ENCODE peak calls at places on chromosomes 2 and 18, in seven cellular contexts. One of them, this sample, is unnamed.

GRCh38 chr2:45554764-45555163 is 56.3 kb downstream of the SRBD1 start:
- DNase-seq in HFF-Myc: peak
- DNase-seq in Daoy: peak
- DNase-seq in amniotic epithelial cell: peak
- DNase-seq in fibroblast of lung: peak
- DNase-seq in H7: no peak
- DNase-seq in CD4-positive, alpha-beta T cell: no peak
- DNase-seq in this sample: no peak

GRCh38 chr2:217314021-217314460 is 454.2 kb upstream of the TNP1 start:
- DNase-seq in CD4-positive, alpha-beta T cell: no peak
- DNase-seq in HFF-Myc: peak
- DNase-seq in amniotic epithelial cell: no peak
- DNase-seq in H7: no peak
- DNase-seq in Daoy: no peak
- DNase-seq in fibroblast of lung: no peak
- DNase-seq in this sample: no peak

GRCh38 chr2:236512902-236513433 is 56.7 kb upstream of the ACKR3 start:
- DNase-seq in Daoy: peak
- DNase-seq in fibroblast of lung: peak
- DNase-seq in HFF-Myc: peak
- DNase-seq in CD4-positive, alpha-beta T cell: peak
- DNase-seq in H7: peak
- DNase-seq in amniotic epithelial cell: peak
- DNase-seq in this sample: peak

GRCh38 chr2:218663901-218664300 is 4.4 kb downstream of the BCS1L start:
- DNase-seq in H7: no peak
- DNase-seq in amniotic epithelial cell: no peak
- DNase-seq in HFF-Myc: no peak
- DNase-seq in fibroblast of lung: no peak
- DNase-seq in Daoy: no peak
- DNase-seq in CD4-positive, alpha-beta T cell: no peak
- DNase-seq in this sample: no peak

GRCh38 chr2:44005831-44006230 is 10.0 kb upstream of the LRPPRC start:
- DNase-seq in fibroblast of lung: peak
- DNase-seq in HFF-Myc: no peak
- DNase-seq in Daoy: peak
- DNase-seq in H7: no peak
- DNase-seq in CD4-positive, alpha-beta T cell: no peak
- DNase-seq in amniotic epithelial cell: peak
- DNase-seq in this sample: peak

GRCh38 chr2:238847841-238848565 is at the start of gene TWIST2:
- DNase-seq in HFF-Myc: peak
- DNase-seq in H7: peak
- DNase-seq in amniotic epithelial cell: peak
- DNase-seq in fibroblast of lung: peak
- DNase-seq in CD4-positive, alpha-beta T cell: no peak
- DNase-seq in Daoy: peak
- DNase-seq in this sample: peak

GRCh38 chr2:217418090-217418489 is 558.2 kb upstream of the TNP1 start:
- DNase-seq in CD4-positive, alpha-beta T cell: no peak
- DNase-seq in HFF-Myc: no peak
- DNase-seq in Daoy: no peak
- DNase-seq in fibroblast of lung: peak
- DNase-seq in amniotic epithelial cell: peak
- DNase-seq in H7: no peak
- DNase-seq in this sample: no peak

GRCh38 chr2:866009-866680 is 84.5 kb upstream of the SNTG2 start:
- DNase-seq in H7: peak
- DNase-seq in Daoy: peak
- DNase-seq in amniotic epithelial cell: no peak
- DNase-seq in HFF-Myc: no peak
- DNase-seq in CD4-positive, alpha-beta T cell: no peak
- DNase-seq in fibroblast of lung: no peak
- DNase-seq in this sample: no peak

GRCh38 chr2:32732912-32733472 is 105.1 kb downstream of the TTC27 start:
- DNase-seq in Daoy: no peak
- DNase-seq in H7: no peak
- DNase-seq in HFF-Myc: no peak
- DNase-seq in CD4-positive, alpha-beta T cell: no peak
- DNase-seq in fibroblast of lung: no peak
- DNase-seq in amniotic epithelial cell: peak
- DNase-seq in this sample: no peak

GRCh38 chr2:212777020-212777491 is 238.5 kb upstream of the ERBB4 start:
- DNase-seq in CD4-positive, alpha-beta T cell: no peak
- DNase-seq in amniotic epithelial cell: peak
- DNase-seq in HFF-Myc: peak
- DNase-seq in H7: peak
- DNase-seq in Daoy: peak
- DNase-seq in fibroblast of lung: peak
- DNase-seq in this sample: peak

GRCh38 chr2:43840961-43841360 is 2.2 kb downstream of the ABCG8 start:
- DNase-seq in fibroblast of lung: no peak
- DNase-seq in H7: peak
- DNase-seq in CD4-positive, alpha-beta T cell: no peak
- DNase-seq in Daoy: no peak
- DNase-seq in amniotic epithelial cell: no peak
- DNase-seq in HFF-Myc: no peak
- DNase-seq in this sample: no peak

GRCh38 chr2:121897335-121897970 is 142.0 kb downstream of the TSN start:
- DNase-seq in H7: peak
- DNase-seq in fibroblast of lung: peak
- DNase-seq in HFF-Myc: no peak
- DNase-seq in Daoy: peak
- DNase-seq in CD4-positive, alpha-beta T cell: no peak
- DNase-seq in amniotic epithelial cell: peak
- DNase-seq in this sample: peak

GRCh38 chr2:219555956-219556355 is 12.1 kb downstream of the TMEM198 start:
- DNase-seq in CD4-positive, alpha-beta T cell: no peak
- DNase-seq in amniotic epithelial cell: no peak
- DNase-seq in HFF-Myc: no peak
- DNase-seq in fibroblast of lung: no peak
- DNase-seq in Daoy: no peak
- DNase-seq in H7: no peak
- DNase-seq in this sample: no peak

GRCh38 chr2:33321236-33321731 is 155.2 kb upstream of the RASGRP3 start:
- DNase-seq in H7: no peak
- DNase-seq in CD4-positive, alpha-beta T cell: no peak
- DNase-seq in HFF-Myc: peak
- DNase-seq in fibroblast of lung: peak
- DNase-seq in Daoy: peak
- DNase-seq in amniotic epithelial cell: peak
- DNase-seq in this sample: peak

GRCh38 chr2:1808921-1809551 is 64.7 kb upstream of the PXDN start:
- DNase-seq in Daoy: no peak
- DNase-seq in H7: no peak
- DNase-seq in HFF-Myc: no peak
- DNase-seq in CD4-positive, alpha-beta T cell: no peak
- DNase-seq in fibroblast of lung: peak
- DNase-seq in amniotic epithelial cell: no peak
- DNase-seq in this sample: peak

GRCh38 chr2:126779286-126779605 is 119.4 kb upstream of the TEX51 start:
- DNase-seq in HFF-Myc: no peak
- DNase-seq in Daoy: no peak
- DNase-seq in CD4-positive, alpha-beta T cell: no peak
- DNase-seq in amniotic epithelial cell: no peak
- DNase-seq in fibroblast of lung: no peak
- DNase-seq in H7: peak
- DNase-seq in this sample: no peak

GRCh38 chr2:25566694-25567093 is 106.7 kb downstream of the DTNB start:
- DNase-seq in HFF-Myc: no peak
- DNase-seq in amniotic epithelial cell: no peak
- DNase-seq in CD4-positive, alpha-beta T cell: no peak
- DNase-seq in Daoy: no peak
- DNase-seq in H7: no peak
- DNase-seq in fibroblast of lung: peak
- DNase-seq in this sample: no peak

GRCh38 chr2:223979730-223980396 is 22.6 kb downstream of the MRPL44 start:
- DNase-seq in CD4-positive, alpha-beta T cell: no peak
- DNase-seq in amniotic epithelial cell: peak
- DNase-seq in H7: no peak
- DNase-seq in HFF-Myc: no peak
- DNase-seq in fibroblast of lung: peak
- DNase-seq in Daoy: no peak
- DNase-seq in this sample: no peak

GRCh38 chr2:69175795-69176715 is 163.1 kb downstream of the ANTXR1 start:
- DNase-seq in fibroblast of lung: no peak
- DNase-seq in amniotic epithelial cell: peak
- DNase-seq in CD4-positive, alpha-beta T cell: no peak
- DNase-seq in Daoy: no peak
- DNase-seq in HFF-Myc: no peak
- DNase-seq in H7: no peak
- DNase-seq in this sample: no peak

GRCh38 chr18:77090546-77091200 is 41.9 kb downstream of the MBP start:
- DNase-seq in amniotic epithelial cell: no peak
- DNase-seq in H7: no peak
- DNase-seq in fibroblast of lung: no peak
- DNase-seq in Daoy: no peak
- DNase-seq in HFF-Myc: no peak
- DNase-seq in CD4-positive, alpha-beta T cell: no peak
- DNase-seq in this sample: no peak

GRCh38 chr2:104862061-104862941 is 8.4 kb downstream of the POU3F3 start:
- DNase-seq in HFF-Myc: no peak
- DNase-seq in H7: peak
- DNase-seq in Daoy: peak
- DNase-seq in fibroblast of lung: peak
- DNase-seq in amniotic epithelial cell: no peak
- DNase-seq in CD4-positive, alpha-beta T cell: no peak
- DNase-seq in this sample: no peak

GRCh38 chr2:64405476-64406406 is 48.2 kb upstream of the LGALSL start:
- DNase-seq in CD4-positive, alpha-beta T cell: no peak
- DNase-seq in amniotic epithelial cell: peak
- DNase-seq in Daoy: peak
- DNase-seq in H7: no peak
- DNase-seq in HFF-Myc: peak
- DNase-seq in fibroblast of lung: peak
- DNase-seq in this sample: no peak

GRCh38 chr2:181457741-181458425 is 697 bp downstream of the ITGA4 start:
- DNase-seq in HFF-Myc: peak
- DNase-seq in fibroblast of lung: peak
- DNase-seq in CD4-positive, alpha-beta T cell: peak
- DNase-seq in H7: peak
- DNase-seq in Daoy: peak
- DNase-seq in amniotic epithelial cell: peak
- DNase-seq in this sample: peak

GRCh38 chr2:215751200-215751910 is 262.0 kb downstream of the MREG start:
- DNase-seq in CD4-positive, alpha-beta T cell: no peak
- DNase-seq in HFF-Myc: peak
- DNase-seq in H7: no peak
- DNase-seq in amniotic epithelial cell: peak
- DNase-seq in fibroblast of lung: peak
- DNase-seq in Daoy: peak
- DNase-seq in this sample: peak

GRCh38 chr2:217626926-217627325 is 375.9 kb downstream of the TNS1 start:
- DNase-seq in CD4-positive, alpha-beta T cell: no peak
- DNase-seq in HFF-Myc: no peak
- DNase-seq in Daoy: no peak
- DNase-seq in fibroblast of lung: no peak
- DNase-seq in H7: no peak
- DNase-seq in amniotic epithelial cell: no peak
- DNase-seq in this sample: no peak

GRCh38 chr2:73685770-73686438 is 43.7 kb upstream of the NAT8 start:
- DNase-seq in H7: no peak
- DNase-seq in HFF-Myc: no peak
- DNase-seq in Daoy: no peak
- DNase-seq in CD4-positive, alpha-beta T cell: no peak
- DNase-seq in amniotic epithelial cell: no peak
- DNase-seq in fibroblast of lung: peak
- DNase-seq in this sample: peak

This sample was measured in A172.